ENCODE peak calls at places on chromosomes 1 and 21, in five cellular contexts. W is GM12878; G is activated T-helper 9 cell treated with anti-CD3 and anti-CD28 coated beads, Interleukin-2, amount 50 U/mL, for 16 hours; Q is Peyer's patch; B is C1 segment of cervical spinal cord. M is an unnamed sample.

GRCh38 chr1:25026304-25026703 is 96.2 kb upstream of the RUNX3 start:
- DNase-seq in W (no peak), Q (no peak), G (no peak), B (no peak), M (no peak)

GRCh38 chr1:15843826-15844572 is 3.5 kb upstream of the SPEN start:
- DNase-seq in G (no peak), B (no peak), W (no peak), Q (no peak), M (no peak)

GRCh38 chr1:205936846-205937707 is 6.2 kb downstream of the SLC26A9 start:
- DNase-seq in W (no peak), G (no peak), Q (no peak), B (no peak), M (peak)

GRCh38 chr1:7953850-7954609 is 7.5 kb upstream of the PARK7 start:
- DNase-seq in Q (peak), B (peak), W (peak), G (peak), M (peak)

GRCh38 chr1:47527653-47528272 is 89.9 kb downstream of the FOXD2 start:
- DNase-seq in W (no peak), B (no peak), G (no peak), Q (peak), M (no peak)

GRCh38 chr1:28123461-28123961 is 35.1 kb upstream of the EYA3 start:
- DNase-seq in Q (no peak), W (no peak), G (no peak), B (peak), M (no peak)

GRCh38 chr1:172325562-172325961 is 94.9 kb upstream of the C1orf105 start:
- DNase-seq in B (no peak), Q (no peak), W (no peak), G (no peak), M (no peak)

GRCh38 chr21:25636727-25637126 is 2.3 kb upstream of the JAM2 start:
- DNase-seq in B (no peak), Q (no peak), G (no peak), W (no peak), M (no peak)

GRCh38 chr1:62790716-62791115 is 6.8 kb downstream of the ATG4C start:
- DNase-seq in W (no peak), B (no peak), Q (no peak), G (no peak), M (no peak)

GRCh38 chr21:46038871-46039397 is 57.4 kb downstream of the COL6A1 start:
- DNase-seq in G (no peak), B (no peak), Q (no peak), W (no peak), M (peak)

GRCh38 chr21:45514311-45515021 is 27.8 kb downstream of the SLC19A1 start:
- DNase-seq in Q (peak), B (no peak), G (no peak), W (no peak), M (no peak)

GRCh38 chr1:74534241-74534640 is 21.8 kb upstream of the LRRC53 start:
- DNase-seq in G (no peak), W (no peak), Q (no peak), B (no peak), M (no peak)

GRCh38 chr1:15046487-15047165 is 106.9 kb upstream of the TMEM51 start:
- DNase-seq in Q (peak), W (peak), G (no peak), B (peak), M (peak)

GRCh38 chr1:35857830-35858229 is 25.2 kb upstream of the AGO1 start:
- DNase-seq in Q (no peak), G (no peak), W (no peak), B (no peak), M (peak)

GRCh38 chr1:79079770-79080169 is 73.2 kb upstream of the ADGRL4 start:
- DNase-seq in W (no peak), Q (no peak), B (no peak), G (no peak), M (peak)

GRCh38 chr1:4076346-4076745 is 176.3 kb upstream of the C1orf174 start:
- DNase-seq in Q (peak), W (no peak), G (no peak), B (no peak), M (no peak)

GRCh38 chr1:201268604-201269151 is 14.6 kb upstream of the PKP1 start:
- DNase-seq in G (no peak), Q (peak), W (no peak), B (no peak), M (no peak)

GRCh38 chr1:244369256-244370057 is 82.3 kb downstream of the ADSS2 start:
- DNase-seq in Q (peak), W (no peak), G (no peak), B (no peak), M (no peak)

GRCh38 chr1:90591355-90591969 is 125.6 kb downstream of the BARHL2 start:
- DNase-seq in B (no peak), Q (no peak), W (no peak), G (no peak), M (no peak)

GRCh38 chr1:119827010-119827409 is 15.8 kb upstream of the REG4 start:
- DNase-seq in Q (no peak), G (no peak), B (no peak), W (no peak), M (no peak)

GRCh38 chr1:23573574-23574182 is 14.4 kb upstream of the ID3 start:
- DNase-seq in W (no peak), B (no peak), Q (no peak), G (no peak), M (no peak)

M was measured in lung microvascular endothelial cell.